ENCODE peak calls at places on chromosomes 3 and 15, in eight cellular contexts. Q is T-helper 9 cell; H is HCEC 1CT; R is PC-3; J is ecto neural progenitor cell; C is effector CD8-positive, alpha-beta T cell; E is heart right ventricle; X is Panc1. K is an unnamed sample.

GRCh38 chr3:159929181-159929893 is 59.3 kb upstream of the IL12A start:
- DNase-seq in R (peak), X (no peak), H (peak), Q (no peak), J (no peak), E (peak), C (no peak), K (no peak)

GRCh38 chr15:87755226-87755625 is 501.3 kb downstream of the NTRK3 start:
- DNase-seq in E (no peak), Q (no peak), H (no peak), X (no peak), R (peak), J (no peak), C (no peak), K (no peak)

GRCh38 chr3:100277255-100277800 is 16.5 kb downstream of the TBC1D23 start:
- DNase-seq in Q (no peak), R (no peak), J (no peak), H (no peak), E (no peak), C (no peak), X (no peak), K (no peak)

GRCh38 chr3:62708642-62709041 is 166.6 kb downstream of the CADPS start:
- DNase-seq in C (no peak), E (no peak), R (no peak), J (peak), X (no peak), Q (no peak), H (no peak), K (no peak)

GRCh38 chr3:154089416-154090115 is 31.6 kb upstream of the ARHGEF26 start:
- DNase-seq in C (no peak), H (no peak), J (no peak), E (no peak), R (peak), X (no peak), Q (no peak), K (no peak)

GRCh38 chr3:146274833-146275232 is 23.9 kb upstream of the PLSCR4 start:
- DNase-seq in C (no peak), J (no peak), H (peak), E (no peak), X (no peak), R (no peak), Q (no peak), K (no peak)

GRCh38 chr3:5151586-5151985 is 29.5 kb downstream of the ARL8B start:
- DNase-seq in R (no peak), Q (no peak), E (no peak), H (no peak), X (no peak), C (no peak), J (no peak), K (no peak)

GRCh38 chr3:106206613-106207012 is 337.8 kb upstream of the CBLB start:
- DNase-seq in C (no peak), H (no peak), E (no peak), J (no peak), R (no peak), X (no peak), Q (no peak), K (no peak)

GRCh38 chr3:184760337-184761119 is 48.7 kb upstream of the MAGEF1 start:
- DNase-seq in Q (no peak), H (no peak), X (no peak), C (no peak), J (no peak), E (no peak), R (no peak), K (no peak)

GRCh38 chr3:48345946-48346572 is 12.6 kb upstream of the SPINK8 start:
- DNase-seq in Q (no peak), H (no peak), R (no peak), E (no peak), C (no peak), J (no peak), X (no peak), K (no peak)

GRCh38 chr3:133578548-133579191 is 5.2 kb downstream of the CDV3 start:
- DNase-seq in E (no peak), R (peak), Q (no peak), H (peak), X (no peak), C (no peak), J (no peak), K (no peak)

GRCh38 chr15:78000089-78000926 is 77.2 kb downstream of the TBC1D2B start:
- DNase-seq in R (peak), X (no peak), H (no peak), C (peak), Q (peak), E (peak), J (peak), K (peak)

GRCh38 chr15:43762824-43763223 is 13.9 kb downstream of the ELL3 start:
- DNase-seq in J (no peak), Q (no peak), E (no peak), R (no peak), X (no peak), C (no peak), H (peak), K (no peak)

GRCh38 chr15:51874751-51875644 is 45.5 kb downstream of the TMOD3 start:
- DNase-seq in C (no peak), R (peak), E (peak), H (peak), J (no peak), Q (no peak), X (peak), K (no peak)

GRCh38 chr3:94423566-94423965 is 360.7 kb downstream of the NSUN3 start:
- DNase-seq in J (no peak), Q (no peak), E (no peak), X (no peak), H (peak), C (no peak), R (no peak), K (no peak)

GRCh38 chr15:83129791-83130190 is 22.3 kb downstream of the TM6SF1 start:
- DNase-seq in R (no peak), E (no peak), C (no peak), H (no peak), Q (no peak), X (no peak), J (no peak), K (no peak)

GRCh38 chr3:138359549-138360271 is 11.3 kb downstream of the MRAS start:
- DNase-seq in J (no peak), R (no peak), Q (no peak), C (no peak), E (no peak), H (no peak), X (no peak), K (no peak)

GRCh38 chr3:73745429-73746247 is 120.9 kb upstream of the PDZRN3 start:
- DNase-seq in Q (no peak), C (no peak), X (no peak), J (no peak), H (no peak), R (no peak), E (no peak), K (no peak)

GRCh38 chr3:189630667-189631372 is 369 bp upstream of the TP63 start:
- DNase-seq in H (no peak), E (peak), X (peak), C (no peak), R (no peak), Q (no peak), J (no peak), K (no peak)

GRCh38 chr3:104819333-104819732 is 547.4 kb upstream of the ALCAM start:
- DNase-seq in X (no peak), J (no peak), H (no peak), E (no peak), C (no peak), Q (no peak), R (no peak), K (no peak)

GRCh38 chr3:122456074-122456473 is 40.2 kb upstream of the WDR5B start:
- DNase-seq in R (no peak), E (no peak), X (no peak), H (no peak), J (no peak), C (no peak), Q (no peak), K (no peak)

GRCh38 chr3:71294919-71295318 is 288.6 kb downstream of the FOXP1 start:
- DNase-seq in X (no peak), Q (no peak), C (no peak), E (no peak), H (no peak), R (no peak), J (no peak), K (no peak)

GRCh38 chr15:79724312-79724711 is 172.5 kb downstream of the MTHFS start:
- DNase-seq in E (no peak), X (no peak), R (peak), C (no peak), H (peak), Q (no peak), J (no peak), K (no peak)

GRCh38 chr3:138197058-138197457 is 10.0 kb downstream of the ARMC8 start:
- DNase-seq in Q (no peak), X (no peak), J (no peak), H (peak), E (no peak), C (no peak), R (peak), K (no peak)

GRCh38 chr15:65416845-65417416 is 5.8 kb downstream of the IGDCC4 start:
- DNase-seq in C (no peak), Q (no peak), X (no peak), E (peak), H (no peak), R (no peak), J (peak), K (no peak)

GRCh38 chr15:63473999-63474809 is 30.2 kb upstream of the USP3 start:
- DNase-seq in R (peak), X (no peak), E (no peak), J (peak), C (no peak), Q (peak), H (peak), K (peak)

GRCh38 chr3:105369501-105370371 is 3.0 kb downstream of the ALCAM start:
- DNase-seq in J (peak), H (peak), E (peak), X (peak), R (peak), C (no peak), Q (peak), K (peak)

GRCh38 chr3:46449755-46450552 is 14.8 kb downstream of the LTF start:
- DNase-seq in X (no peak), C (no peak), Q (no peak), R (peak), J (no peak), E (no peak), H (peak), K (no peak)

GRCh38 chr15:72515591-72516389 is 41.7 kb downstream of the ARIH1 start:
- DNase-seq in H (peak), E (no peak), Q (no peak), J (no peak), X (no peak), C (no peak), R (no peak), K (no peak)

GRCh38 chr15:80068578-80068977 is 9.1 kb downstream of the ZFAND6 start:
- DNase-seq in E (no peak), Q (no peak), J (no peak), X (no peak), H (no peak), C (no peak), R (no peak), K (no peak)

GRCh38 chr3:142586803-142587406 is 8.4 kb upstream of the ATR start:
- DNase-seq in Q (no peak), X (peak), R (peak), J (no peak), H (peak), C (no peak), E (peak), K (no peak)